ENCODE peak calls at places on chromosomes 5 and 9, in nine cellular contexts. T, F, J, V, U, N, M, H and C are unnamed samples. For H3K4me1 and H3K27me3, the result is how much of the 10 kb centered on the place peaks cover.

GRCh38 chr9:20684035-20684864 is at the start of gene FOCAD:
- DNase-seq in T (peak), F (peak), J (peak), V (peak), U (peak), N (no peak), M (peak), H (peak), C (peak)

GRCh38 chr5:1409386-1410110 is 35.7 kb downstream of the SLC6A3 start:
- DNase-seq in T (no peak), F (peak), J (no peak), V (peak), U (no peak), N (no peak), M (peak), H (no peak), C (no peak)

GRCh38 chr9:20014168-20014567 is 225.3 kb upstream of the SLC24A2 start:
- DNase-seq in T (no peak), F (no peak), J (no peak), V (no peak), U (no peak), N (no peak), M (no peak), H (no peak), C (no peak)

GRCh38 chr9:89502038-89502601 is 4.2 kb upstream of the SEMA4D start:
- DNase-seq in T (no peak), F (no peak), J (no peak), V (no peak), U (no peak), N (no peak), M (peak), H (no peak), C (no peak)

GRCh38 chr5:101675510-101675909 is 620.6 kb downstream of the SLCO4C1 start:
- DNase-seq in T (no peak), F (peak), J (no peak), V (no peak), U (no peak), N (no peak), M (no peak), H (no peak), C (no peak)

GRCh38 chr9:111483862-111484563 is at the start of gene ECPAS:
- DNase-seq in T (peak), F (peak), J (peak), V (peak), U (peak), N (no peak), M (peak), H (peak), C (peak)

GRCh38 chr5:140060816-140061215 is 17.7 kb upstream of the NRG2 start:
- DNase-seq in T (no peak), F (no peak), J (no peak), V (no peak), U (no peak), N (no peak), M (no peak), H (no peak), C (no peak)

GRCh38 chr5:131589510-131590348 is 45.3 kb downstream of the RAPGEF6 start:
- DNase-seq in T (no peak), F (peak), J (no peak), V (peak), U (no peak), N (no peak), M (peak), H (no peak), C (no peak)

GRCh38 chr9:651372-651771 is 190.1 kb upstream of the DMRT1 start:
- DNase-seq in T (no peak), F (no peak), J (no peak), V (no peak), U (no peak), N (no peak), M (no peak), H (no peak), C (no peak)

GRCh38 chr5:1134478-1134877 is 22.6 kb upstream of the SLC12A7 start:
- DNase-seq in T (no peak), F (no peak), J (no peak), V (no peak), U (no peak), N (no peak), M (no peak), H (no peak), C (no peak)

GRCh38 chr5:136203303-136203922 is 10.5 kb upstream of the SMIM32 start:
- DNase-seq in T (no peak), F (no peak), J (no peak), V (no peak), U (no peak), N (no peak), M (no peak), H (no peak), C (peak)

GRCh38 chr9:127519301-127520166 is 68.2 kb downstream of the LRSAM1 start:
- DNase-seq in T (peak), F (no peak), J (no peak), V (no peak), U (no peak), N (no peak), M (no peak), H (no peak), C (peak)

GRCh38 chr9:129032541-129033159 is 3.8 kb upstream of the MIGA2 start:
- DNase-seq in T (no peak), F (no peak), J (no peak), V (no peak), U (no peak), N (no peak), M (no peak), H (no peak), C (no peak)

GRCh38 chr5:135891280-135891679 is 4.4 kb downstream of the IL9 start:
- DNase-seq in T (no peak), F (no peak), J (no peak), V (no peak), U (no peak), N (no peak), M (no peak), H (no peak), C (no peak)

GRCh38 chr9:88692837-88693236 is 157.9 kb downstream of the NXNL2 start:
- DNase-seq in T (no peak), F (no peak), J (no peak), V (no peak), U (no peak), N (no peak), M (no peak), H (no peak), C (no peak)

GRCh38 chr9:82021198-82021597 is 32.6 kb downstream of the SPATA31D1 start:
- DNase-seq in T (peak), F (no peak), J (no peak), V (no peak), U (peak), N (no peak), M (no peak), H (no peak), C (no peak)

GRCh38 chr5:74895906-74896305 is 29.7 kb upstream of the FAM169A start:
- DNase-seq in T (no peak), F (peak), J (peak), V (no peak), U (peak), N (no peak), M (no peak), H (no peak), C (peak)

GRCh38 chr5:44875661-44876250 is 67.0 kb downstream of the MRPS30 start:
- DNase-seq in T (no peak), F (no peak), J (no peak), V (no peak), U (no peak), N (peak), M (no peak), H (no peak), C (no peak)

GRCh38 chr9:99433555-99433954 is 211.5 kb downstream of the SEC61B start:
- DNase-seq in T (no peak), F (peak), J (no peak), V (no peak), U (peak), N (peak), M (peak), H (no peak), C (peak)

GRCh38 chr5:167534131-167534530 is 757.3 kb upstream of the WWC1 start:
- DNase-seq in T (no peak), F (no peak), J (no peak), V (no peak), U (no peak), N (no peak), M (no peak), H (no peak), C (no peak)

GRCh38 chr5:126912607-126913006 is 117.8 kb downstream of the MARCHF3 start:
- DNase-seq in T (no peak), F (no peak), J (no peak), V (no peak), U (no peak), N (no peak), M (no peak), H (no peak), C (no peak)

GRCh38 chr9:18905033-18905882 is 127.8 kb downstream of the SAXO1 start:
- DNase-seq in T (no peak), F (no peak), J (no peak), V (no peak), U (no peak), N (no peak), M (no peak), H (no peak), C (no peak)

GRCh38 chr5:160379485-160379884 is 9.1 kb upstream of the C1QTNF2 start:
- DNase-seq in T (no peak), F (no peak), J (no peak), V (no peak), U (no peak), N (no peak), M (no peak), H (no peak), C (no peak)

GRCh38 chr9:16022228-16022627 is 469.4 kb downstream of the CCDC171 start:
- DNase-seq in T (no peak), F (no peak), J (no peak), V (no peak), U (no peak), N (no peak), M (no peak), H (no peak), C (no peak)

GRCh38 chr9:135299651-135300345 is 179.8 kb upstream of the PPP1R26 start:
- DNase-seq in T (no peak), F (no peak), J (no peak), V (no peak), U (peak), N (no peak), M (no peak), H (no peak), C (peak)

DNA sequence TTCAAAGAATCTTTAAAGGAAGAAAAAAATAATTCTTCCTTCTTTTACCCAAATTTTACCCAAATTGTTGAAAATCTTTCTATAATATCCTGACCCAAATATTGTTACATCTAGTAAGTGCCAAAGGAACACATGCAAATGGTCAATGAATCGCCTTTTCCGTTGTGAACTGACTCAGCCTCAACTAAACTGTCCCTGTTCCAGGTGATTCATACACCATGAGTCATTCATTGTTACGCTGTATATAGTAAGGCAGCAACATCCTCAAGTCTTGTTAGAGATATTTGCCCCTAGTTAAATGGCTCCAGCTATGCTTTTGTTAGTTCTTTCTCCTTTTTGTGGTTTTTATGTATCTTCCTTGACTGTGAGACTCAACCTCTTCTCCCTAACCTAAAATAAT is 9.7 kb downstream of the PTGER4 start:
- DNase-seq in T (peak), F (peak), J (no peak), V (no peak), U (peak), N (peak), M (peak), H (no peak), C (peak)
- H3K4me1 ChIP-seq in T (under half), F (under half), J (under half), V (under half), U (under half), N (half or more), M (half or more), H (under half), C (under half)

DNA sequence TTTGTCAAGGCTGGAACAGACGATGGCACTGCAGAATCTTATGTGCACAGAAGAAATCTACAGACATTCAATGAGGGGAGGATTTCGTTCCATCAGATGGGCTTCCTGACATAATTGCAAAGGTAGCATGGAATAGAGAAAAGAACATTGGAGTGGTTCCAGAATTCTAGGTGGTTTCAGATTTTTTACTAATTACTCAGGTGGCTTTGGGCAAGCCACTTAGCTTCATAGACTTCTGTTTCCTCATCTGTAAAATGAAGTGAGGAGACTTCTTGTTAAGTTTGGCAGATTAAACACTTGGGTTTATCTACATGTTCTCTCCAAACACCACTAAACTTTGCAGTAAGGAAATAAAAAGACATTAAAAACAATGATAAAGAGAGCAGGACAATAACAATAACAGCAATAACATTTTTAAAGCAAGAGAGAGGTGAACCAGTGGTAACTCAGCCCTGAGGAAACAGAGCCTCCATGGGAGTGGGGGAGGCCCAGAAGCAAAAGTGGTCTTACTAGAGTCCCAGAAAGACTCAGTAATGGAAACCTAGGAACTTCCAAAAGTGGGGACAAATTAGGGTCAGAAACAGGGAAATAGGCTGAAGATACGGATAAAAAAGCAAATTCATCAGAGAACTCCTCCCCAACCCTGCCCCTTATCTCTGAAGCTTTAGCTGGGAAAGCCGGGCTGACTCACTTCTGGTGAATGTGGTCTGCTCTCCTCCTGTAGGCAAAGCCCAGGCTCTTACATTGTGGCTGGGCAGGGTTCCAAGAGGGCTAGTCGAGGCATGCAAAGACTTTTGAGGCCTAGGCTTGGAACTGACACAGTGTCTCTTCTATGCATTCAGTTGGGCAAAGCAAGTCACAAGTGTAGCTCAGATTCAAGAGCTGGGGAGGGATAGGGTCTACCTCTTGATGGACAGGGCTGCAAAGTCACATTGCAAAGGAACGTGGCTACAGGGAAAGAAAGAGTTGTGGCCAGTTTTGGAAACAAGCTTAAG is 11.8 kb upstream of the ACTBL2 start:
- DNase-seq in T (no peak), F (peak), J (peak), V (no peak), U (peak), N (no peak), M (no peak), H (no peak), C (peak)
- H3K4me3 ChIP-seq in T (no peak), F (no peak), J (no peak), V (no peak), U (no peak), N (no peak), M (no peak), H (no peak), C (no peak)

DNA sequence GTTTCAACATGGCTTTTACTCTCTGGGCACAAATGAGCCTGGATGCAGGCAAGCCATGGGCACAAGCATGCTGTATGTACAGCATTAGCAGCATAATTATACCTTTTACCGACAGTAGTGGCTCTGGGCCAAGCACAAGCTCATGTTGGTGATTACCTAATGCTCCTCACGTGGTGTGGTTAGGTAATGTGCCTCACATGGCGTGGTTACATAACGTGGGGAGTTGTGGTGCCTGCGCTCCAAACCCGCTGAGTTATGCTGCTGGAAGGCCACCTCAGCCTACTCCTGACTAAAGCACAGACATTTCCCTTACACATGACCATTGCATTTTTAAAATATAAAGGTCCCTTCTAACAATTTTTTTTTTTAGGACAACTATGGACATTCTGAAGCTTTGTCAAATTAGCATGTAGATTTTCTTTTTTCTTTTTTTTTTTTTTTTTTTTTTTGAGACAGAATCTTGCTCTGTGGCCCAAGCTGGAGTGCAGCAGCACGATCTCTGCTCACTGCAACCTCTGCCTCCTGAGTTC is 794.0 kb downstream of the EFNA5 start:
- DNase-seq in T (no peak), F (peak), J (no peak), V (no peak), U (no peak), N (no peak), M (no peak), H (no peak), C (no peak)
- H3K27me3 ChIP-seq in T (under half), F (under half), J (under half), V (under half), U (under half), N (under half), M (under half), H (under half), C (under half)

GRCh38 chr9:37011530-37011929 is 22.5 kb downstream of the PAX5 start:
- DNase-seq in T (no peak), F (no peak), J (no peak), V (no peak), U (no peak), N (no peak), M (no peak), H (no peak), C (no peak)
- H3K4me1 ChIP-seq in T (under half), F (under half), J (under half), V (under half), U (under half), N (under half), M (under half), H (under half), C (under half)

GRCh38 chr5:34716986-34717385 is 60.9 kb downstream of the RAI14 start:
- DNase-seq in T (no peak), F (no peak), J (no peak), V (no peak), U (no peak), N (no peak), M (no peak), H (no peak), C (peak)
- H3K4me3 ChIP-seq in T (no peak), F (no peak), J (no peak), V (no peak), U (no peak), N (no peak), M (no peak), H (no peak), C (no peak)

GRCh38 chr5:141668601-141669265 is 13.3 kb downstream of the ARAP3 start:
- DNase-seq in T (no peak), F (no peak), J (no peak), V (no peak), U (no peak), N (no peak), M (no peak), H (no peak), C (no peak)
- H3K27me3 ChIP-seq in T (under half), F (under half), J (under half), V (under half), U (under half), N (under half), M (under half), H (under half), C (under half)

DNA sequence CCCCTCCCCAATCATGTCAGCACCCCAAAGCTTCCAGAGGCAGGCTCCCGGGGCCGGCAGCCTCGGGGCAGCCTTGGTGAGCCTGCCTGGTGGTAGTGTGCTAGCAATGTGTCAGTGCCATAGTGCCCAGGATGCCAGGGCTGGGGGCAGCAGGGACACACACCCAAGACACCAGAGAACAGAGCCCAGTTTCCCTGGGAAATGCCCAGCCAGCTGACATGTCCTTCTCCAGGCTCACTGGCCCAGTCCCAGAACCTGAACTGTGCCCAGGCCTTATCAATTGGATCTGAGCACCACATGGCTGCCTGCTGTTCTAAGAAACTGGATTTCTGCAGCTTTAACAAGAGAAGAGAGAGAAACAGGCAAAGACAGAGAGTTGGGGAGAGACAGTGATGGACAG is 74.9 kb upstream of the LRRTM2 start:
- DNase-seq in T (no peak), F (no peak), J (no peak), V (no peak), U (peak), N (no peak), M (no peak), H (no peak), C (peak)
- H3K4me1 ChIP-seq in T (under half), F (under half), J (under half), V (half or more), U (under half), N (under half), M (under half), H (under half), C (under half)

GRCh38 chr5:179271821-179272325 is 73.4 kb downstream of the ADAMTS2 start:
- DNase-seq in T (peak), F (no peak), J (peak), V (no peak), U (no peak), N (no peak), M (no peak), H (peak), C (no peak)

GRCh38 chr5:179270581-179271300 is 74.5 kb downstream of the ADAMTS2 start:
- DNase-seq in T (peak), F (no peak), J (peak), V (no peak), U (no peak), N (no peak), M (peak), H (peak), C (peak)

GRCh38 chr5:179269781-179270543 is 75.3 kb downstream of the ADAMTS2 start:
- DNase-seq in T (peak), F (no peak), J (peak), V (no peak), U (no peak), N (no peak), M (no peak), H (no peak), C (no peak)

GRCh38 chr5:179272326-179273073 is 72.8 kb downstream of the ADAMTS2 start:
- DNase-seq in T (peak), F (no peak), J (peak), V (no peak), U (no peak), N (no peak), M (no peak), H (no peak), C (no peak)

DNA sequence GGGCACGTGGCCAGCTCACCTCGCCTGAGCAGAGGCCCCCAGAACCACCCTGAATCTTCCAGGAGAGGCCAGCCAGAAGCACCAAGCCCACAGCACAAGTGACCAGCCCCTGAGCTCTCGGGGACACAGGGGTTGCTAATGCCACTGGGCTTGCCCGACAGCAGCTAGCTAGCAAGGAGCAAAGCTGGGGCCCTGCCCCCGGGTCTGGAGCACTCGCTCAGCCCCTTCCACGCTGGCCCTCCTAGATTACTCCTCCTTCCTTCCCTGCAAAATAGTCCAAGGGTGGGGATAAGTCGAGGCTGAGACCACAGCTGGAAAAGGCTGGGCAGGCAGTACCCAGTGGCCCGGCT is 74.0 kb downstream of the ADAMTS2 start:
- DNase-seq in T (no peak), F (no peak), J (no peak), V (no peak), U (no peak), N (no peak), M (no peak), H (no peak), C (peak)
- H3K4me3 ChIP-seq in T (no peak), F (no peak), J (no peak), V (no peak), U (no peak), N (no peak), M (no peak), H (no peak), C (no peak)

GRCh38 chr9:109556786-109557185 is 58.7 kb upstream of the PTPN3 start:
- DNase-seq in T (no peak), F (no peak), J (no peak), V (no peak), U (no peak), N (no peak), M (no peak), H (no peak), C (no peak)

GRCh38 chr9:109558718-109559151 is 60.6 kb upstream of the PTPN3 start:
- DNase-seq in T (no peak), F (no peak), J (no peak), V (no peak), U (no peak), N (no peak), M (no peak), H (no peak), C (no peak)

GRCh38 chr9:109556061-109556460 is 58.0 kb upstream of the PTPN3 start:
- DNase-seq in T (no peak), F (no peak), J (no peak), V (no peak), U (no peak), N (no peak), M (no peak), H (no peak), C (no peak)

GRCh38 chr9:109555215-109555614 is 57.1 kb upstream of the PTPN3 start:
- DNase-seq in T (no peak), F (no peak), J (no peak), V (no peak), U (no peak), N (no peak), M (no peak), H (no peak), C (no peak)

GRCh38 chr9:109557481-109557880 is 59.4 kb upstream of the PTPN3 start:
- DNase-seq in T (no peak), F (no peak), J (no peak), V (no peak), U (no peak), N (no peak), M (no peak), H (no peak), C (no peak)
- H3K27me3 ChIP-seq in T (under half), F (under half), J (under half), V (under half), U (under half), N (under half), M (under half), H (under half), C (under half)